ENCODE peak calls at places on chromosome 10, in six cellular contexts. T is DMS153, W is LoVo, Q is myocyte, M is smooth muscle cell of the brain vasculature, B is hypothalamus. O is an unnamed sample.

GRCh38 chr10:576130-576465 is 113.4 kb downstream of the DIP2C start:
- DNase-seq in T (no peak), W (no peak), Q (peak; percentile 54), M (no peak), B (no peak), O (no peak)

GRCh38 chr10:75502838-75503237 is 71.4 kb downstream of the LRMDA start:
- DNase-seq in T (no peak), W (no peak), Q (no peak), M (no peak), B (no peak), O (no peak)

GRCh38 chr10:74766501-74766900 is 59.9 kb upstream of the KAT6B start:
- DNase-seq in T (no peak), W (no peak), Q (no peak), M (no peak), B (no peak), O (no peak)

GRCh38 chr10:12367272-12367671 is 17.9 kb downstream of the CAMK1D start:
- DNase-seq in T (no peak), W (no peak), Q (no peak), M (no peak), B (no peak), O (no peak)

GRCh38 chr10:132574783-132575319 is 37.3 kb downstream of the INPP5A start:
- DNase-seq in T (no peak), W (no peak), Q (no peak), M (no peak), B (no peak), O (no peak)

GRCh38 chr10:26557641-26558014 is 119.5 kb downstream of the APBB1IP start:
- DNase-seq in T (no peak), W (no peak), Q (peak; percentile 7), M (no peak), B (no peak), O (no peak)

GRCh38 chr10:37703833-37704382 is 153.5 kb downstream of the ZNF248 start:
- DNase-seq in T (no peak), W (no peak), Q (peak; percentile 63), M (no peak), B (no peak), O (no peak)

GRCh38 chr10:78852856-78853255 is 215.9 kb upstream of the ZMIZ1 start:
- DNase-seq in T (no peak), W (no peak), Q (no peak), M (no peak), B (no peak), O (peak; percentile 40)

GRCh38 chr10:11236234-11236633 is 218.6 kb downstream of the CELF2 start:
- DNase-seq in T (no peak), W (no peak), Q (no peak), M (no peak), B (no peak), O (no peak)

GRCh38 chr10:110553905-110554304 is 13.6 kb upstream of the SMC3 start:
- DNase-seq in T (no peak), W (no peak), Q (no peak), M (no peak), B (no peak), O (no peak)

GRCh38 chr10:122379041-122379440 is 4.5 kb downstream of the PLEKHA1 start:
- DNase-seq in T (no peak), W (no peak), Q (no peak), M (no peak), B (no peak), O (no peak)

GRCh38 chr10:26801831-26802230 is 58.9 kb downstream of the ABI1 start:
- DNase-seq in T (no peak), W (no peak), Q (no peak), M (no peak), B (no peak), O (no peak)

GRCh38 chr10:125538947-125539649 is 143.9 kb downstream of the TEX36 start:
- DNase-seq in T (peak; percentile 97), W (peak; percentile 21), Q (peak; percentile 24), M (no peak), B (no peak), O (no peak)

GRCh38 chr10:23442936-23443335 is 4.1 kb downstream of the OTUD1 start:
- DNase-seq in T (no peak), W (no peak), Q (peak; percentile 27), M (no peak), B (no peak), O (no peak)

GRCh38 chr10:124232686-124233545 is 139.5 kb upstream of the CHST15 start:
- DNase-seq in T (no peak), W (no peak), Q (no peak), M (no peak), B (no peak), O (no peak)

GRCh38 chr10:58952747-58953466 is 223.5 kb upstream of the PHYHIPL start:
- DNase-seq in T (peak; percentile 17), W (peak; percentile 37), Q (peak; percentile 71), M (peak; percentile 20), B (no peak), O (no peak)

GRCh38 chr10:128567561-128567960 is 441.3 kb upstream of the MKI67 start:
- DNase-seq in T (no peak), W (no peak), Q (no peak), M (no peak), B (no peak), O (no peak)

GRCh38 chr10:14822879-14823755 is 14.7 kb downstream of the CDNF start:
- DNase-seq in T (no peak), W (peak; percentile 21), Q (peak; percentile 70), M (no peak), B (no peak), O (no peak)

GRCh38 chr10:132455986-132456847 is 59.2 kb downstream of the PWWP2B start:
- DNase-seq in T (no peak), W (no peak), Q (no peak), M (no peak), B (no peak), O (no peak)

GRCh38 chr10:2681911-2682310 is 385.4 kb upstream of the PFKP start:
- DNase-seq in T (no peak), W (no peak), Q (no peak), M (no peak), B (no peak), O (no peak)

GRCh38 chr10:71274901-71275796 is 43.9 kb upstream of the SLC29A3 start:
- DNase-seq in T (no peak), W (no peak), Q (no peak), M (peak; percentile 65), B (no peak), O (no peak)

GRCh38 chr10:20984632-20985031 is 87.5 kb upstream of the NEBL start:
- DNase-seq in T (no peak), W (no peak), Q (no peak), M (no peak), B (no peak), O (no peak)

GRCh38 chr10:30359373-30360206 is 10.5 kb upstream of the MTPAP start:
- DNase-seq in T (no peak), W (peak; percentile 72), Q (peak; percentile 65), M (no peak), B (no peak), O (peak; percentile 65)

GRCh38 chr10:28769147-28769604 is 91.9 kb downstream of the BAMBI start:
- DNase-seq in T (no peak), W (no peak), Q (no peak), M (no peak), B (no peak), O (no peak)

GRCh38 chr10:67788028-67788886 is 49.7 kb downstream of the DNAJC12 start:
- DNase-seq in T (no peak), W (peak; percentile 58), Q (peak; percentile 32), M (no peak), B (no peak), O (peak; percentile 51)

GRCh38 chr10:56537984-56538383 is 176.9 kb upstream of the ZWINT start:
- DNase-seq in T (no peak), W (peak; percentile 44), Q (peak; percentile 0), M (no peak), B (no peak), O (no peak)

GRCh38 chr10:119737827-119738226 is 12.0 kb downstream of the INPP5F start:
- DNase-seq in T (peak; percentile 4), W (peak; percentile 85), Q (peak; percentile 87), M (no peak), B (no peak), O (no peak)

GRCh38 chr10:78578929-78579328 is 489.8 kb upstream of the ZMIZ1 start:
- DNase-seq in T (peak; percentile 64), W (no peak), Q (no peak), M (no peak), B (no peak), O (no peak)

GRCh38 chr10:70124918-70125317 is 7.7 kb downstream of the AIFM2 start:
- DNase-seq in T (no peak), W (no peak), Q (no peak), M (no peak), B (no peak), O (no peak)

GRCh38 chr10:59323831-59324401 is 38.4 kb downstream of the FAM13C start:
- DNase-seq in T (no peak), W (no peak), Q (peak; percentile 67), M (no peak), B (no peak), O (no peak)

GRCh38 chr10:46304671-46305429 is 18.1 kb downstream of the ANTXRL start:
- DNase-seq in T (no peak), W (no peak), Q (no peak), M (no peak), B (no peak), O (no peak)

GRCh38 chr10:51001587-51001986 is 72.7 kb upstream of the PRKG1 start:
- DNase-seq in T (no peak), W (peak; percentile 37), Q (peak; percentile 54), M (no peak), B (no peak), O (no peak)

GRCh38 chr10:29946953-29947700 is 112.3 kb downstream of the JCAD start:
- DNase-seq in T (no peak), W (no peak), Q (peak; percentile 80), M (peak; percentile 97), B (no peak), O (peak; percentile 32)

O was measured in lung.